ENCODE peak calls at places on chromosomes 11 and 22, in nine cellular contexts. Q, V, I, P, F, Y, Z, N and W are unnamed samples.

GRCh38 chr11:2732261-2732939 is 32.6 kb upstream of the KCNQ1OT1 start:
- DNase-seq in Q (no peak), V (no peak), I (no peak), P (no peak), F (no peak), Y (no peak), Z (no peak), N (peak), W (no peak)

GRCh38 chr11:1445741-1446445 is 40.7 kb downstream of the MOB2 start:
- DNase-seq in Q (peak), V (no peak), I (no peak), P (no peak), F (no peak), Y (no peak), Z (no peak), N (no peak), W (no peak)

GRCh38 chr11:27218498-27219038 is 144.4 kb downstream of the CCDC34 start:
- DNase-seq in Q (peak), V (no peak), I (peak), P (no peak), F (peak), Y (peak), Z (no peak), N (no peak), W (no peak)

GRCh38 chr11:33317662-33318061 is 60.5 kb downstream of the HIPK3 start:
- DNase-seq in Q (no peak), V (no peak), I (peak), P (no peak), F (peak), Y (peak), Z (no peak), N (no peak), W (no peak)

GRCh38 chr11:6611092-6612007 is 666 bp downstream of the TAF10 start:
- DNase-seq in Q (peak), V (no peak), I (peak), P (peak), F (peak), Y (no peak), Z (peak), N (peak), W (no peak)

GRCh38 chr22:41565403-41566054 is 4.7 kb downstream of the CSDC2 start:
- DNase-seq in Q (peak), V (no peak), I (peak), P (no peak), F (peak), Y (peak), Z (no peak), N (no peak), W (no peak)

GRCh38 chr22:29270475-29271271 is 2.6 kb downstream of the EWSR1 start:
- DNase-seq in Q (peak), V (no peak), I (peak), P (no peak), F (peak), Y (peak), Z (no peak), N (no peak), W (no peak)

GRCh38 chr22:43995057-43995685 is 28.9 kb upstream of the PARVB start:
- DNase-seq in Q (no peak), V (no peak), I (no peak), P (no peak), F (no peak), Y (no peak), Z (no peak), N (no peak), W (no peak)

GRCh38 chr11:64097468-64098317 is 62.0 kb downstream of the FLRT1 start:
- DNase-seq in Q (no peak), V (no peak), I (no peak), P (no peak), F (no peak), Y (no peak), Z (no peak), N (no peak), W (no peak)

GRCh38 chr22:45544588-45545170 is 42.0 kb downstream of the FBLN1 start:
- DNase-seq in Q (peak), V (no peak), I (peak), P (no peak), F (no peak), Y (no peak), Z (no peak), N (no peak), W (no peak)

GRCh38 chr11:96154802-96155520 is 188.0 kb downstream of the MAML2 start:
- DNase-seq in Q (peak), V (no peak), I (peak), P (no peak), F (peak), Y (peak), Z (no peak), N (no peak), W (no peak)

GRCh38 chr11:63595296-63595695 is 18.9 kb downstream of the PLAAT3 start:
- DNase-seq in Q (no peak), V (no peak), I (peak), P (no peak), F (peak), Y (no peak), Z (no peak), N (no peak), W (no peak)

GRCh38 chr11:65791719-65792213 is 4.9 kb downstream of the OVOL1 start:
- DNase-seq in Q (no peak), V (no peak), I (no peak), P (peak), F (peak), Y (peak), Z (no peak), N (no peak), W (no peak)

GRCh38 chr11:112219476-112220232 is 6.6 kb upstream of the PTS start:
- DNase-seq in Q (peak), V (peak), I (peak), P (peak), F (peak), Y (peak), Z (peak), N (no peak), W (peak)

GRCh38 chr11:130527648-130528300 is 79.3 kb downstream of the ADAMTS15 start:
- DNase-seq in Q (peak), V (no peak), I (peak), P (no peak), F (no peak), Y (no peak), Z (no peak), N (no peak), W (peak)

GRCh38 chr22:39567135-39567946 is 3.2 kb upstream of the CACNA1I start:
- DNase-seq in Q (no peak), V (no peak), I (no peak), P (no peak), F (peak), Y (no peak), Z (no peak), N (no peak), W (no peak)

GRCh38 chr11:2271077-2271326 is 614 bp upstream of the ASCL2 start:
- DNase-seq in Q (no peak), V (peak), I (no peak), P (no peak), F (peak), Y (no peak), Z (peak), N (peak), W (peak)

GRCh38 chr22:49574861-49575702 is 252.6 kb downstream of the BRD1 start:
- DNase-seq in Q (no peak), V (no peak), I (no peak), P (no peak), F (no peak), Y (no peak), Z (no peak), N (peak), W (no peak)

GRCh38 chr22:40583058-40583741 is 53.3 kb downstream of the MRTFA start:
- DNase-seq in Q (no peak), V (no peak), I (no peak), P (peak), F (no peak), Y (no peak), Z (no peak), N (no peak), W (no peak)

GRCh38 chr11:78946945-78947914 is 372.6 kb upstream of the NARS2 start:
- DNase-seq in Q (no peak), V (no peak), I (no peak), P (no peak), F (peak), Y (peak), Z (no peak), N (no peak), W (no peak)

GRCh38 chr22:25282346-25282670 is 62.9 kb downstream of the CRYBB2 start:
- DNase-seq in Q (no peak), V (no peak), I (no peak), P (no peak), F (no peak), Y (no peak), Z (no peak), N (no peak), W (no peak)

GRCh38 chr11:47241740-47242400 is 6.7 kb downstream of the ACP2 start:
- DNase-seq in Q (no peak), V (no peak), I (peak), P (no peak), F (peak), Y (peak), Z (no peak), N (no peak), W (no peak)

GRCh38 chr22:19942886-19943664 is 1.5 kb upstream of the TXNRD2 start:
- DNase-seq in Q (peak), V (no peak), I (peak), P (peak), F (peak), Y (peak), Z (peak), N (no peak), W (no peak)

GRCh38 chr22:38694945-38695344 is 5.8 kb downstream of the JOSD1 start:
- DNase-seq in Q (no peak), V (no peak), I (no peak), P (no peak), F (peak), Y (no peak), Z (no peak), N (no peak), W (no peak)

GRCh38 chr22:45067731-45068130 is 57.9 kb upstream of the PHF21B start:
- DNase-seq in Q (no peak), V (no peak), I (no peak), P (no peak), F (no peak), Y (no peak), Z (no peak), N (no peak), W (no peak)

GRCh38 chr11:117145393-117145761 is 1.3 kb downstream of the PAFAH1B2 start:
- DNase-seq in Q (peak), V (peak), I (peak), P (peak), F (peak), Y (peak), Z (peak), N (no peak), W (peak)

GRCh38 chr11:110286298-110287040 is 9.9 kb downstream of the RDX start:
- DNase-seq in Q (no peak), V (no peak), I (no peak), P (no peak), F (no peak), Y (no peak), Z (no peak), N (no peak), W (no peak)
- TF ChIP-seq CTCF in Q (no peak), V (no peak), I (no peak), P (no peak), F (no peak), Y (peak), Z (no peak), N (no peak), W (peak)

DNA sequence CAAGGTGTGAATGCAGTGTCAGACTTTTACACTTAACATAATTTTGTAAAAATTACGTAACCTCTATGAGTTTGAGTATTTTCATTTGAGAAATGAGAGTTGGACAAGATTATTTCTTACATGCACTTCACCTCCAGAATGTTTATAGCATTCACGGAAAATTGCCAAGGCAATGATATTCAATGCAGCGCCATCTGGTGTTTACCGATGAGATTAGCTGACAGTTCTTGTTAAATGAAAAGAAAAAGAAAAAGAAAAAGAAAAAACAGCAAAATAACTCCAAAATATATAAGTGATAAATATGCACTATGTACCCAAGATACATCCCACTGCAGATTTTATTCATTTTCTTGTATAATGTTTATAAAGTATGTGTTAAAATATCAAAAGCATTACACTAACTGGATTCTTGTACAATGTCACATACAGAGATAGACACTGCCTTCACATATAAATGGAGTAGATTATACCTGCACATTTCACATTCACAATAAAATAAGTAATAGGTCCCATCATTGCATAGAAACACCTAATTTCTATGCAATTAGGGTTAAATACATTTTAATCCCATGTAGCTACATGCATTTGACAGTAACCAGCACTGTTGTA is 976.3 kb upstream of the FAT3 start:
- DNase-seq in Q (peak), V (peak), I (peak), P (no peak), F (peak), Y (no peak), Z (peak), N (no peak), W (peak)
- TF ChIP-seq CTCF in Q (peak), V (peak), I (peak), P (peak), F (peak), Y (peak), Z (peak), N (peak), W (peak)

GRCh38 chr11:123741159-123741951 is at the start of gene ZNF202:
- DNase-seq in Q (peak), V (peak), I (peak), P (peak), F (peak), Y (peak), Z (peak), N (peak), W (peak)
- TF ChIP-seq CTCF in Q (peak), V (peak), I (no peak), P (no peak), F (peak), Y (peak), Z (peak), N (peak), W (no peak)

DNA sequence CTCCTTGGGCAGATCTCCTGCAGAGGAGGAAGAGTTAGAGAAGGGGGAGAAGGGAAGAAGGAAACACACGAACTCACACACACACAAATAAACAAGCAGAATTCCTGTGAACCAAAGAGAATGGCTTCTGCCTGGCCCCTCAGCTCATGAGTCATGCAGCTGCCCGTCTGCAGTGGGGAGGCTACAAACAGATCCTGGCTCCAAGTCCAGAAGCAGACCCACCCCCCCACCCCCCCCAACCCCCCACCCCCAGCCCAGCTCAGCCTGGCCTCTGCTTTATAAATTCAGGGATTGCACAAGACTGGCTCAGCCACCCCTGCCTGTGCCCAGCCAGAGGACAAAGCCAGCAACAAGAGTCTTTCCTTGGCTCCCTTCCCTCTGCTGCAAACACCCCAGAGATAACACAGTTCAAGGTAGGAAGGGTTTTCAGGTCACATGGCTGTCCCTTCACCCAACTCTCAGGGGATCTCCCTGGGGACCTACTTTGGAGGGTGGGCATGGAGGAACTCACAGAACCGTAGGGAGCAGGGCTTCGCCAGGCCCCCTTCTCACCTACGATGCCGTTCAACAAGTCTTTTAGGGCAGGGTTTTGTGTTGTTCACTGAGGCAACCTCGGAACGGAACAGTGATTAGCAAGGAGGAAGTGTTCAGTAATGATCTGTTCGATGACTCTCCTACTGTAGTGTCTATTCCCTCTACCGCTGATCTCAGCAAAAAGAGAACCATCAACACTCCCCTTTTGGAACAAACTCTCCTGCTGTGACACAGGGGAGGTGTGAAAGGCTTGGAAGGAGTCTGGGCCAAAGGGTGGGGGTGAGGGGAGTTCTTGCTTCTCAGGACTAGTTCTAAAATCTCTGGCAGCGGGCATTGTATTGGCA is 35.5 kb downstream of the RPL27A start:
- DNase-seq in Q (peak), V (no peak), I (peak), P (peak), F (peak), Y (peak), Z (peak), N (peak), W (no peak)
- TF ChIP-seq CTCF in Q (no peak), V (no peak), I (no peak), P (no peak), F (no peak), Y (no peak), Z (no peak), N (no peak), W (no peak)

DNA sequence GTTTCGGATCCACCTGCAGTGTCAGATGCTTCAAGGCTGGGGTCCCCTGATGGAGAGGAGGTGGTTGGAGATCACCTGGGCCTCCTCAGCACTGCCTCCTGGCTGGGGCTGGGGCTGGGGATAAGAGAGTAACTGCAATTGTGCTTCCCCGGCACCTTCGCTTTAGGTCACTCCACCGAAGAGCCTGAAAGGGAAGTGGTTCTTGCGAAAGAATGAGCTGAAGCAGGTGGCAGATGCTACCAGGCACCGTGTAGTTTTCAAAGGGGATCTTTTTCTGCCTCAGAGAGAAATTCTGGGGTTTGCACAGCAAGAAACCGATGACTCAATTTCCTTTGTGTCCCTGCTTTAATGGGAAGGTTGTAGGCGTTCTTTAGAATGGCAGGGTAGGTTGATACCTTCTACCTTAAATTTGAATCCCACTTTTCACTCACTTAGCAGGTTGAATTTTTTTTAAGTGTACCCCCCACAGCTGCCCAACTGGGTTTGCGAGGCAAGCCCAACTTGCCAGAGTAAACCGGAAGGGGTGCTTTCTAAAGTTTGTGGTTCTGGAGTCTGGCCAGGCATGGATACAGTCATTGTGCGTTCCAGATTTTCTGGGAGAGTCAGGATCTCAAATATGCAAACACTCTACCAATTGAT is 5.3 kb downstream of the CD44 start:
- DNase-seq in Q (peak), V (no peak), I (peak), P (peak), F (peak), Y (peak), Z (no peak), N (no peak), W (no peak)
- TF ChIP-seq CTCF in Q (no peak), V (no peak), I (no peak), P (no peak), F (no peak), Y (peak), Z (no peak), N (no peak), W (no peak)